ENCODE peak calls at places on chromosome 1, in six cellular contexts. V is HCT116, W is H1, L is HepG2, O is GM12878, R is K562. M is an unnamed sample. For H3K4me1, the result is how much of the 10 kb centered on the place peaks cover.

GRCh38 chr1:225834417-225835329 is 24.7 kb downstream of the EPHX1 start:
- DNase-seq in V (no peak), W (no peak), L (no peak), O (no peak), R (no peak), M (no peak)

GRCh38 chr1:118300808-118301207 is 115.8 kb upstream of the SPAG17 start:
- DNase-seq in V (no peak), W (peak), L (no peak), O (no peak), R (no peak), M (no peak)

GRCh38 chr1:30756206-30756544 is 1.4 kb downstream of the LAPTM5 start:
- DNase-seq in V (no peak), W (no peak), L (no peak), O (no peak), R (no peak), M (no peak)

GRCh38 chr1:162293293-162293692 is 83.4 kb downstream of the SPATA46 start:
- DNase-seq in V (no peak), W (no peak), L (no peak), O (no peak), R (no peak), M (no peak)

GRCh38 chr1:159928491-159929050 is 3.3 kb upstream of the TAGLN2 start:
- DNase-seq in V (no peak), W (no peak), L (no peak), O (no peak), R (no peak), M (no peak)

GRCh38 chr1:203453016-203453415 is 22.6 kb upstream of the PRELP start:
- DNase-seq in V (no peak), W (no peak), L (no peak), O (no peak), R (no peak), M (no peak)

GRCh38 chr1:31812158-31812829 is 3.5 kb downstream of the SPOCD1 start:
- DNase-seq in V (no peak), W (no peak), L (no peak), O (no peak), R (peak), M (no peak)

GRCh38 chr1:147292635-147293251 is 50.3 kb downstream of the CHD1L start:
- DNase-seq in V (no peak), W (no peak), L (no peak), O (no peak), R (no peak), M (no peak)

GRCh38 chr1:240030236-240030635 is 61.4 kb upstream of the FMN2 start:
- DNase-seq in V (no peak), W (no peak), L (no peak), O (no peak), R (no peak), M (no peak)

GRCh38 chr1:220182081-220182480 is 88.1 kb downstream of the IARS2 start:
- DNase-seq in V (no peak), W (no peak), L (no peak), O (no peak), R (no peak), M (no peak)

GRCh38 chr1:58823481-58824010 is 39.7 kb upstream of the JUN start:
- DNase-seq in V (no peak), W (no peak), L (no peak), O (no peak), R (peak), M (no peak)

GRCh38 chr1:70134148-70134547 is 71.2 kb downstream of the LRRC40 start:
- DNase-seq in V (no peak), W (no peak), L (no peak), O (no peak), R (no peak), M (no peak)

GRCh38 chr1:168907781-168908180 is 178.8 kb upstream of the DPT start:
- DNase-seq in V (no peak), W (no peak), L (no peak), O (no peak), R (no peak), M (no peak)

GRCh38 chr1:7538849-7539771 is 232.0 kb upstream of the VAMP3 start:
- DNase-seq in V (no peak), W (no peak), L (no peak), O (no peak), R (no peak), M (no peak)

GRCh38 chr1:197130677-197131304 is 15.7 kb downstream of the ASPM start:
- DNase-seq in V (no peak), W (no peak), L (no peak), O (no peak), R (no peak), M (no peak)

GRCh38 chr1:44423706-44424546 is 18.9 kb downstream of the RNF220 start:
- DNase-seq in V (no peak), W (no peak), L (no peak), O (no peak), R (no peak), M (no peak)

GRCh38 chr1:88549536-88549935 is 134.5 kb upstream of the PKN2 start:
- DNase-seq in V (peak), W (no peak), L (no peak), O (no peak), R (no peak), M (no peak)

GRCh38 chr1:8137406-8138244 is 111.5 kb upstream of the ERRFI1 start:
- DNase-seq in V (peak), W (no peak), L (peak), O (no peak), R (no peak), M (no peak)

GRCh38 chr1:86906419-86906818 is 7.5 kb downstream of the SELENOF start:
- DNase-seq in V (no peak), W (no peak), L (no peak), O (no peak), R (no peak), M (no peak)

GRCh38 chr1:56081151-56081550 is 498.2 kb downstream of the PLPP3 start:
- DNase-seq in V (no peak), W (no peak), L (no peak), O (no peak), R (no peak), M (no peak)

GRCh38 chr1:220810179-220810653 is 23.5 kb downstream of the MTARC1 start:
- DNase-seq in V (peak), W (no peak), L (peak), O (peak), R (peak), M (peak)

GRCh38 chr1:9182784-9183257 is 51.8 kb upstream of the H6PD start:
- DNase-seq in V (no peak), W (no peak), L (no peak), O (no peak), R (no peak), M (no peak)

GRCh38 chr1:231958448-231958847 is 331.9 kb downstream of the DISC1 start:
- DNase-seq in V (no peak), W (no peak), L (no peak), O (no peak), R (no peak), M (no peak)

GRCh38 chr1:105874621-105875020 is 1181.9 kb upstream of the PRMT6 start:
- DNase-seq in V (no peak), W (no peak), L (no peak), O (no peak), R (no peak), M (no peak)

GRCh38 chr1:207336559-207337467 is 15.3 kb downstream of the CD55 start:
- DNase-seq in V (no peak), W (no peak), L (peak), O (peak), R (no peak), M (no peak)

GRCh38 chr1:70319750-70320149 is 34.8 kb downstream of the ANKRD13C start:
- DNase-seq in V (peak), W (no peak), L (peak), O (no peak), R (no peak), M (no peak)

GRCh38 chr1:92708368-92708950 is 76.4 kb downstream of the EVI5 start:
- DNase-seq in V (no peak), W (no peak), L (no peak), O (no peak), R (no peak), M (no peak)

GRCh38 chr1:234770924-234771540 is 161.1 kb upstream of the IRF2BP2 start:
- DNase-seq in V (no peak), W (no peak), L (no peak), O (no peak), R (no peak), M (no peak)

GRCh38 chr1:184906771-184907170 is 67.5 kb downstream of the NIBAN1 start:
- DNase-seq in V (no peak), W (no peak), L (no peak), O (no peak), R (no peak), M (no peak)

GRCh38 chr1:20443703-20444587 is 42.1 kb downstream of the CAMK2N1 start:
- DNase-seq in V (no peak), W (no peak), L (peak), O (no peak), R (no peak), M (no peak)

GRCh38 chr1:241636291-241636690 is 3.9 kb downstream of the CHML start:
- DNase-seq in V (no peak), W (no peak), L (no peak), O (no peak), R (no peak), M (no peak)

GRCh38 chr1:26788515-26788785 is 700 bp downstream of the PIGV start:
- DNase-seq in V (no peak), W (no peak), L (no peak), O (no peak), R (no peak), M (no peak)

GRCh38 chr1:26789953-26790352 is 2.2 kb downstream of the PIGV start:
- DNase-seq in V (no peak), W (no peak), L (no peak), O (no peak), R (no peak), M (no peak)

GRCh38 chr1:26789612-26789865 is 1.8 kb downstream of the PIGV start:
- DNase-seq in V (no peak), W (no peak), L (no peak), O (no peak), R (no peak), M (no peak)

GRCh38 chr1:26787706-26788514 is at the start of gene PIGV:
- DNase-seq in V (peak), W (no peak), L (peak), O (no peak), R (peak), M (peak)

DNA sequence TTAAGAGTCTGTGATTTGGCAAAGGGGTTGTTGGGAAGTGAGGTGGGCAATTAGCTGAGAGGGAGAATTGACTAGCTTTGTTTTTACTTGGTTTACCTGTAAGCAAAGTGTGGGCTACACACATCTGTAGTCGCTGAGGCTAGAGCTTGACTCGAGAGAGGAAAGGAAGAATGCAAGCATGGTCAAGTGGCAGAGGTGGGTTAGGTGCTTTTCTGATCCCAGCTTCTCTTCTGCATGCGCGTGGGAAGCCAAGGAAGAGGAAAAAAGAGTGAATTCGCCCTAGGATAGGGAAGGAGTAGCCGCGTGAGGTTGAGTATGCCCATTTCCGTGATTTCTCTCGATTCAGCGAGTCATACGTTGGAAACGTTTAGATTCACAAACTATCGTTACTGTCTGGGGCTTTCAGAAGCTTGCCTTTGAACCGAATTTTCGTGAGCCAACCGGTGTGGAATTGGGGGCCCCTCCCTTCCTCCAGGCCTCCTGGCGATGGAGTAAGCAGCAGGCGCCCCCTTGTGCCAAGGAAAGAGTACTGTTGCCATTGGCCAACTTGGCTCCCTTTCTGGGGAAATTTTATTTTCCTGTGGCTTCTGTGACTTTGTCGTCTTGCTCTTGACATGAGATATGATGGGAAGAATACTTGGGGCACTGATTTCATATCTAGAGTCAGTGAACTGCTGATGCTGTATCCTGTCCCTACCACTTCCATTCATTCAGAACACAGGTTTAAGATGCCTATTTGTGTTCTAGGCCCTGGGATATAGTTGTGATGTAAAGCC is 1.3 kb downstream of the PIGV start:
- DNase-seq in V (peak), W (no peak), L (peak), O (peak), R (peak), M (peak)
- H3K4me1 ChIP-seq in V (under half), W (under half), L (half or more), O (under half), R (under half), M (under half)

GRCh38 chr1:212916395-212917133 is 33.8 kb upstream of the VASH2 start:
- DNase-seq in V (no peak), W (no peak), L (peak), O (no peak), R (peak), M (peak)
- TF ChIP-seq ZNF274 in V (no peak), W (no peak), L (no peak), O (no peak), R (no peak), M (no peak)

GRCh38 chr1:61171915-61172485 is 89.6 kb downstream of the NFIA start:
- DNase-seq in V (no peak), W (no peak), L (no peak), O (no peak), R (no peak), M (no peak)

GRCh38 chr1:61169634-61170033 is 87.3 kb downstream of the NFIA start:
- DNase-seq in V (no peak), W (no peak), L (no peak), O (no peak), R (no peak), M (no peak)

GRCh38 chr1:61173118-61173517 is 90.8 kb downstream of the NFIA start:
- DNase-seq in V (no peak), W (no peak), L (no peak), O (no peak), R (no peak), M (no peak)

GRCh38 chr1:61170328-61171238 is 88.2 kb downstream of the NFIA start:
- DNase-seq in V (peak), W (no peak), L (no peak), O (no peak), R (peak), M (no peak)

DNA sequence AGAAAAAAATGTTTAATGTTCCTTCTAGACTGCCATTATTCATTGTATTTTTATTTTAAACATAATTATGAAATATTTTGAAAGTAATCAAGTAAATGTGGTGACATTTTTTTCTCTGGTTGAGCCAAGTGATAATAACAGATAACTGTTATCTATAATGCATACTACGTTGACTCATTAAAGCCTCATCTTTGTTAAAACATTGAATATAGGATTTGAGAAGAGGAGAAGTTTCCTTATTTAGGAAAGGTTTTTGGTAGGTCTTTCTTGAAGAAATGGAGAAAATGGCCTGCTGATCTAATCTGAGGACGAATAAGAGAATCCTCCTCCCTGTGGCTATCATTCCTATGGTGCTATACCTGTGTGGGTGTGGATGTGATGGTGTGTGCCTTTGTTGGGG is 89.0 kb downstream of the NFIA start:
- DNase-seq in V (no peak), W (no peak), L (no peak), O (no peak), R (no peak), M (no peak)
- H3K4me1 ChIP-seq in V (under half), W (under half), L (under half), O (under half), R (under half), M (under half)

GRCh38 chr1:36628804-36629203 is 146.1 kb upstream of the CSF3R start:
- DNase-seq in V (no peak), W (no peak), L (no peak), O (no peak), R (peak), M (no peak)

GRCh38 chr1:36625253-36625958 is 142.7 kb upstream of the CSF3R start:
- DNase-seq in V (no peak), W (no peak), L (no peak), O (no peak), R (no peak), M (no peak)

GRCh38 chr1:36624466-36624865 is 141.8 kb upstream of the CSF3R start:
- DNase-seq in V (no peak), W (no peak), L (no peak), O (no peak), R (no peak), M (no peak)

GRCh38 chr1:36626435-36626834 is 143.7 kb upstream of the CSF3R start:
- DNase-seq in V (no peak), W (no peak), L (no peak), O (no peak), R (no peak), M (no peak)

GRCh38 chr1:36625959-36626337 is 143.2 kb upstream of the CSF3R start:
- DNase-seq in V (no peak), W (no peak), L (no peak), O (no peak), R (no peak), M (no peak)
- TF ChIP-seq ZNF274 in V (no peak), W (no peak), L (no peak), O (no peak), R (no peak), M (no peak)

DNA sequence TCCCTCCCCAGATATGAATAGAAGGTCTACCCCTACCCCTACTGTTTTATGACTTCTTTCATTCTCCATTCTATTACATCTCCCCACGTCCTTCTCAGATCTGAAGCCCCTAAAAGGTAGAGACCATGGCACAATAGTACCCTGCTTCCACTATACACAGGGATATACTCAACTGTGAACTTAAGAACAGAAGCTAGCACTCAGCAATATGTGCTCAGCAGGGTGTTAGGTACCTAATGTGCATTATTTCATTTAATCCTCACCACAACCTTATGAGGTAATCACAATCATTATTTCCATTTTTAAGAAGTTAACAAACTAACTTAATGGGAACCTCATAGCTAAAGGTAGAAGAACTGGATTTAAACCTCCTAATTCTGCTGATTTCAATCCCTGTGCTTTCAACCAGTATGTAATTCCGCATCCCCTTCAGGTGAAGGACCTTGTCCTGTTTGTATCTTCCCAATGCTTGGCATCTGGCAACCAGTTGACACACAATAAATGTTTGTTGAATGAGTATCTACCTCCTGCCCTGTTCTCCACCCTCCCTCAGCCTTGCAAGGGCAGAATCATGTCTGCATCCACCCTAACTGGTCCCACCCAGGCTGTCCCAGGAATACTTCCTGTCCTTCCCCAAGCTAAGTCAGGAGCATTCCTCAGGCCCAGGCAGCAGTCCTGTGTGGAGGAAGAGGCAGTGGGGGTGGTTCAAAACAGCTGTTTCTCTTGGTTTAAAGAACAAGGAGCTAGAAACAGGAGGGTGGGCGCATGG is 6.5 kb downstream of the DENND2D start:
- DNase-seq in V (no peak), W (no peak), L (no peak), O (no peak), R (no peak), M (no peak)
- H3K4me1 ChIP-seq in V (under half), W (under half), L (half or more), O (under half), R (under half), M (under half)

DNA sequence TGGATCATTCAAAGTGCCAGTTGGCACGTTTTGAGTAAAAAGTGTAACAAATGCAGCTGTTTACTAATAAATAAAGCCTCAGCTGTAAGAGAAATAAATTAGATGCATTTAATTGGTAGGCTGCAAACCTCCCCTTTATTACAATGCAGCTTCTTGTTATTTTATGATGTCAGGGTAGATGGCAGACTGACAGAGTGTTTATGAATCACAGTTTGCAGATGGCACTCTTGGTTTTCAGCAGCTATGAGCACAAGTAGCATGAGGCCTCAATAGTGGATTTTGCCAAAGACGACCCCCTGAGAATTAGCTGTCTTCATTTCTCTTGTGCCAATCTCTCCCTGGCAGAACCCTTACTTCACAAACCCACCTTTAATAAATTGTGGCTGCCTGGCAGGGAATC is 161.2 kb upstream of the C1orf87 start:
- DNase-seq in V (no peak), W (no peak), L (no peak), O (no peak), R (no peak), M (no peak)
- TF ChIP-seq ZNF274 in V (no peak), W (no peak), L (no peak), O (no peak), R (no peak), M (no peak)

DNA sequence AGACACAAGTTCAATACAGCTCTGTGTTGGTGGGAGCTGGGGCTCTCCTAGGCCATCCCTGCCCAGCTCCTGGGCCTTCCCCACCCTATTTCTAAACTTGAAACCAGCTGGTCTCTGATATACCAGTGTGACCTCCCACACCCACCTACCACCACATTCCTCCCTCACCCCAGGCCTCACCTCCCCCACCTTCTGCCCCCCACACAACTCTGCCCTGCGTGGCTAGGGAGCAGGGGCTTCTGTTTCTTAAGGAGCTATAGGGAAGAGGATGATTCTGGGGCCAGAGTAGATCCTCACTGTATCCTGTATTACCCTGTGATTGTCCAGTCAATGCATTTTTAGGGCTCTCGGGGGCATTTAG is 16.5 kb downstream of the NES start:
- DNase-seq in V (no peak), W (no peak), L (no peak), O (no peak), R (peak), M (no peak)
- H3K4me1 ChIP-seq in V (half or more), W (half or more), L (half or more), O (half or more), R (half or more), M (half or more)

M was measured in NT2/D1.